ENCODE peak calls at places on chromosome 1, in four cellular contexts. One of them, this sample, is unnamed.

GRCh38 chr1:31814041-31814511 is 1.7 kb downstream of the SPOCD1 start:
- DNase-seq in RWPE1: no peak
- DNase-seq in WTC11: no peak
- DNase-seq in nephron progenitor cell: no peak
- DNase-seq in this sample: no peak

GRCh38 chr1:180415985-180416633 is 86.3 kb downstream of the ACBD6 start:
- DNase-seq in nephron progenitor cell: no peak
- DNase-seq in WTC11: no peak
- DNase-seq in RWPE1: peak
- DNase-seq in this sample: no peak

GRCh38 chr1:42214447-42214871 is 49.9 kb upstream of the GUCA2A start:
- DNase-seq in WTC11: no peak
- DNase-seq in RWPE1: peak
- DNase-seq in nephron progenitor cell: no peak
- DNase-seq in this sample: no peak

GRCh38 chr1:176656257-176656995 is 193.5 kb downstream of the PAPPA2 start:
- DNase-seq in nephron progenitor cell: no peak
- DNase-seq in RWPE1: peak
- DNase-seq in WTC11: no peak
- DNase-seq in this sample: no peak

GRCh38 chr1:61851849-61852692 is 109.8 kb downstream of the PATJ start:
- DNase-seq in WTC11: no peak
- DNase-seq in nephron progenitor cell: no peak
- DNase-seq in RWPE1: peak
- DNase-seq in this sample: no peak

GRCh38 chr1:220699044-220699443 is 8.9 kb downstream of the C1orf115 start:
- DNase-seq in RWPE1: no peak
- DNase-seq in WTC11: no peak
- DNase-seq in nephron progenitor cell: no peak
- DNase-seq in this sample: no peak

GRCh38 chr1:246297314-246298273 is 209.5 kb downstream of the SMYD3 start:
- DNase-seq in nephron progenitor cell: no peak
- DNase-seq in WTC11: no peak
- DNase-seq in RWPE1: peak
- DNase-seq in this sample: no peak

GRCh38 chr1:173190101-173190895 is 16.8 kb downstream of the TNFSF4 start:
- DNase-seq in nephron progenitor cell: no peak
- DNase-seq in WTC11: no peak
- DNase-seq in RWPE1: peak
- DNase-seq in this sample: no peak

GRCh38 chr1:47617381-47618221 is 179.8 kb downstream of the FOXD2 start:
- DNase-seq in RWPE1: no peak
- DNase-seq in nephron progenitor cell: no peak
- DNase-seq in WTC11: no peak
- DNase-seq in this sample: no peak

GRCh38 chr1:42379794-42380616 is 587 bp upstream of the RIMKLA start:
- DNase-seq in RWPE1: peak
- DNase-seq in WTC11: peak
- DNase-seq in nephron progenitor cell: peak
- DNase-seq in this sample: no peak

GRCh38 chr1:71307451-71307850 is 226.6 kb upstream of the ZRANB2 start:
- DNase-seq in WTC11: no peak
- DNase-seq in nephron progenitor cell: peak
- DNase-seq in RWPE1: no peak
- DNase-seq in this sample: no peak

GRCh38 chr1:174407705-174408104 is 40.1 kb upstream of the GPR52 start:
- DNase-seq in WTC11: no peak
- DNase-seq in RWPE1: no peak
- DNase-seq in nephron progenitor cell: no peak
- DNase-seq in this sample: no peak

GRCh38 chr1:117740461-117740860 is 134.6 kb downstream of the TENT5C start:
- DNase-seq in WTC11: no peak
- DNase-seq in nephron progenitor cell: no peak
- DNase-seq in RWPE1: no peak
- DNase-seq in this sample: no peak

GRCh38 chr1:59261537-59261936 is 35.4 kb upstream of the FGGY start:
- DNase-seq in RWPE1: no peak
- DNase-seq in nephron progenitor cell: no peak
- DNase-seq in WTC11: no peak
- DNase-seq in this sample: no peak

GRCh38 chr1:223363856-223364684 is at the start of gene SUSD4:
- DNase-seq in RWPE1: peak
- DNase-seq in WTC11: peak
- DNase-seq in nephron progenitor cell: peak
- DNase-seq in this sample: peak

GRCh38 chr1:91706140-91706957 is 179.6 kb downstream of the TGFBR3 start:
- DNase-seq in WTC11: no peak
- DNase-seq in RWPE1: no peak
- DNase-seq in nephron progenitor cell: no peak
- DNase-seq in this sample: no peak

GRCh38 chr1:233905416-233906051 is 1.1 kb downstream of the SLC35F3 start:
- DNase-seq in WTC11: peak
- DNase-seq in RWPE1: no peak
- DNase-seq in nephron progenitor cell: no peak
- DNase-seq in this sample: no peak

GRCh38 chr1:230301322-230301721 is 124.8 kb downstream of the PGBD5 start:
- DNase-seq in nephron progenitor cell: no peak
- DNase-seq in RWPE1: no peak
- DNase-seq in WTC11: no peak
- DNase-seq in this sample: no peak

GRCh38 chr1:230300322-230301301 is 125.5 kb downstream of the PGBD5 start:
- DNase-seq in RWPE1: no peak
- DNase-seq in nephron progenitor cell: no peak
- DNase-seq in WTC11: no peak
- DNase-seq in this sample: no peak

GRCh38 chr1:230303822-230304221 is 122.3 kb downstream of the PGBD5 start:
- DNase-seq in WTC11: no peak
- DNase-seq in RWPE1: no peak
- DNase-seq in nephron progenitor cell: no peak
- DNase-seq in this sample: no peak

GRCh38 chr1:230301820-230302219 is 124.3 kb downstream of the PGBD5 start:
- DNase-seq in WTC11: no peak
- DNase-seq in nephron progenitor cell: no peak
- DNase-seq in RWPE1: no peak
- DNase-seq in this sample: no peak

GRCh38 chr1:230303069-230303468 is 123.1 kb downstream of the PGBD5 start:
- DNase-seq in nephron progenitor cell: no peak
- DNase-seq in WTC11: no peak
- DNase-seq in RWPE1: no peak
- DNase-seq in this sample: no peak
- TF ChIP-seq CTCF in nephron progenitor cell: no peak
- TF ChIP-seq CTCF in WTC11: no peak
- TF ChIP-seq CTCF in RWPE1: no peak
- TF ChIP-seq CTCF in this sample: no peak

GRCh38 chr1:83857108-83857507 is 141.8 kb downstream of the TTLL7 start:
- DNase-seq in RWPE1: no peak
- DNase-seq in nephron progenitor cell: no peak
- DNase-seq in WTC11: no peak
- DNase-seq in this sample: no peak
- TF ChIP-seq CTCF in RWPE1: no peak
- TF ChIP-seq CTCF in nephron progenitor cell: peak
- TF ChIP-seq CTCF in WTC11: no peak
- TF ChIP-seq CTCF in this sample: peak

GRCh38 chr1:21319447-21320407 is 29.5 kb upstream of the ECE1 start:
- DNase-seq in WTC11: no peak
- DNase-seq in RWPE1: no peak
- DNase-seq in nephron progenitor cell: no peak
- DNase-seq in this sample: no peak
- TF ChIP-seq CTCF in WTC11: no peak
- TF ChIP-seq CTCF in RWPE1: no peak
- TF ChIP-seq CTCF in nephron progenitor cell: no peak
- TF ChIP-seq CTCF in this sample: no peak

GRCh38 chr1:198271467-198271866 is 114.7 kb downstream of the NEK7 start:
- DNase-seq in WTC11: no peak
- DNase-seq in nephron progenitor cell: no peak
- DNase-seq in RWPE1: no peak
- DNase-seq in this sample: no peak

GRCh38 chr1:198278922-198279321 is 122.1 kb downstream of the NEK7 start:
- DNase-seq in WTC11: no peak
- DNase-seq in RWPE1: no peak
- DNase-seq in nephron progenitor cell: no peak
- DNase-seq in this sample: no peak

GRCh38 chr1:198272492-198272891 is 115.7 kb downstream of the NEK7 start:
- DNase-seq in RWPE1: no peak
- DNase-seq in WTC11: no peak
- DNase-seq in nephron progenitor cell: no peak
- DNase-seq in this sample: no peak

GRCh38 chr1:198273901-198274300 is 117.1 kb downstream of the NEK7 start:
- DNase-seq in RWPE1: no peak
- DNase-seq in nephron progenitor cell: no peak
- DNase-seq in WTC11: no peak
- DNase-seq in this sample: no peak

DNA sequence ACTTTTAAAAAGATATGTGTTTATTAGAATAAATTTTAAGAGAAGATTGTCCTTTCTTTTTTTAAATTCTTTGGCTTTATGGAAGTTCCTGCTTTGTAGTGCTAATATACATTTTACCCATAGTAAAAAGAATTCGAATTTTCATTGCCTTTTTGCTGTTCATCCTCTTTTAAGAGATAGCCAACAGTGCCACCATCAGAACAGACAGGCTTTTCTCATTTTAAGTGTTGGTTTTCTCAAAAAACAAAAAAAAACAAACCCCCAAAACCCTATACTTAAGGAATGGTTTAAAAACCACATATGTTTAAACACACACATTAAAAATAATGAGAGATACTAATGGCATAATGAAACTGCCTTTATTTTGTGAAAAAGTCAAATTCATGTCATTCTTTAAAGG is 118.8 kb downstream of the NEK7 start:
- DNase-seq in nephron progenitor cell: no peak
- DNase-seq in RWPE1: no peak
- DNase-seq in WTC11: no peak
- DNase-seq in this sample: no peak
- TF ChIP-seq CTCF in nephron progenitor cell: no peak
- TF ChIP-seq CTCF in RWPE1: no peak
- TF ChIP-seq CTCF in WTC11: no peak
- TF ChIP-seq CTCF in this sample: no peak

GRCh38 chr1:188594542-188595235 is 1765.9 kb downstream of the PLA2G4A start:
- DNase-seq in nephron progenitor cell: no peak
- DNase-seq in WTC11: no peak
- DNase-seq in RWPE1: no peak
- DNase-seq in this sample: no peak
- TF ChIP-seq CTCF in nephron progenitor cell: no peak
- TF ChIP-seq CTCF in WTC11: no peak
- TF ChIP-seq CTCF in RWPE1: no peak
- TF ChIP-seq CTCF in this sample: peak

DNA sequence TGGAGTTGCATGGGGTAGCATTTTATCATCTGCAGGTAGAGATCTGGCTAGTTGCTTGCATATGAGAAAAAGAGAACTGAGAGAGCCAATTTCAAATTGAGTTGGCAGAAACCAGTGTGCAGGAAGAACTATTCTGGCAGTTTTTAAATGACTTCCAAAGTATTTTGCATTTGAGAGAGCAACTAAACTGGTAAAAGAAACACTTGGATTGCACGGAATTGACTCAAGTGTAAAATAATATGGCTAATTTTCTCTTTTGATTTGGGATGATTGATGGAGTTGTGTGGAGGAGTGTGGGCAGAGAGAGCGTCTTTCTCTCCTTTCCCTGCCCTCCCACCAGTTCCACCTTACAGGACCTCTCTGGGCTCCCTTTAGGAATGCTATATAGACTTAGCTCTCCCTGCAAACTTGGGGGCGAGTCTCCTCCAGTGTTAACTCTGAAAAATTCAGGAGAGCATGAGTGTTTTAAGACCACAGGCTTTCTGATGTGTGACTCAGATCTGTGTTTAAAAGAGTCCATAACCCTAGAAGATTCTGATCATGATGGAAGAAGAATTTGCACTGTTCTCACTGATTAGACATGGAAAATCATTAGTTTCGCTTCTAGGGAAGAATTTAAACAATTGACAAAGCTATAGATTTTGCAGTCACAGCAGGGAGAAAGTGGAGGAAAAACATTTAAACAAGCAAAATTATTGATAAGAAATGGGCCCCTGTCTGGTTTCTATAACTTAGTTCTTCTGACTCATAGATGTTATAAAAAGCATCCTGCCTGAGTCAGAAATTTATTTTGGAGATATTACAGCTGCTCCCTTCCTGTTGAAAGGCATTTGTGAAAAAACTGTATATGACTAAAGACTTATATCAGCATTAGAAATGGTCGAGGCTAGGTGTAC is 24.9 kb upstream of the CTBS start:
- DNase-seq in RWPE1: peak
- DNase-seq in WTC11: no peak
- DNase-seq in nephron progenitor cell: no peak
- DNase-seq in this sample: no peak
- TF ChIP-seq CTCF in RWPE1: no peak
- TF ChIP-seq CTCF in WTC11: no peak
- TF ChIP-seq CTCF in nephron progenitor cell: no peak
- TF ChIP-seq CTCF in this sample: no peak

DNA sequence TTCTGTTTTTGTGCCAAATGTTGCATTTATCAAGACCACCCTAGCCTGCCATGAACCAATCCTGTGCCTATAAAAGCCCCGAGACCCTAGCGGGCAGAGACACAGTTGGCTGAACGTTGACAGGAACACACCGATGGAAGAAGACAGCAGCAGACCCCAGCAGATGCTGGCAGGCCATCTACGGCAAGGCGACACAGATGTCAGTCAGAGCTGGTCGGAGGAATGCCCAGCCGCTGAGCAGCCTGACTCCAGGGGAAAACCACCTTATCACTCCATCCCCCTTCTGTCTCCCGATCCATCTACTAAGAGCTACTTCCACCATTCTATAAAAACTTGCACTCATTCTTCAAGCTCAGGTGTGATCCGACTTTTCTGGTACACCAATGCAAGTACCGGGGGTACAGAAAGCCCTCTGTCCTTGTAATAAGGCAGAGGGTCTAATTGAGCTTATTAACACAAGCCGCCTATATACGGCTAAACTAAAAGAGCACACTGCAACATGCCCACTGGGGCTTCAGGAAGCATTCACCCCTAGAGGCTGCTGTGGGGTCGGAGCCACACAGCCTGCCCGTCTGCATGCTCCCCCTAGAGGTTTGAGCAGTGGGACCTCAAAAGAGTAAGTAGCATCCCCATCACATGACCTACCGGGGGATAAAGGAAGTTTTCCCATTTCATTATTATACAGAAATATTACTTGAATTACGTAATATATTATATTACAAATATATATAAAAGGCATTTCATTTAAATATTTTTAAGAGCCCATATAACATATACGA is 1156.3 kb upstream of the B3GALT2 start:
- DNase-seq in WTC11: peak
- DNase-seq in nephron progenitor cell: peak
- DNase-seq in RWPE1: no peak
- DNase-seq in this sample: no peak
- TF ChIP-seq CTCF in WTC11: peak
- TF ChIP-seq CTCF in nephron progenitor cell: peak
- TF ChIP-seq CTCF in RWPE1: no peak
- TF ChIP-seq CTCF in this sample: peak

This sample was measured in neural crest cell.